ENCODE peak calls at places on chromosome 1, in four cellular contexts. H, W, K and I are unnamed samples. For H3K4me1, the result is how much of the 10 kb centered on the place peaks cover.

GRCh38 chr1:45266151-45266801 is 59.9 kb upstream of the ZSWIM5 start:
- DNase-seq in K (peak), H (no peak), W (peak), I (no peak)

GRCh38 chr1:145972580-145972979 is 8.1 kb downstream of the POLR3GL start:
- DNase-seq in W (no peak), H (no peak), K (no peak), I (no peak)

GRCh38 chr1:17347769-17348592 is 24.0 kb upstream of the PADI6 start:
- DNase-seq in H (peak), W (no peak), K (no peak), I (peak)

GRCh38 chr1:70038025-70038424 is 167.4 kb downstream of the LRRC40 start:
- DNase-seq in W (no peak), H (peak), K (no peak), I (peak)

GRCh38 chr1:218377143-218377660 is 32.1 kb downstream of the TGFB2 start:
- DNase-seq in W (no peak), K (no peak), H (peak), I (peak)

GRCh38 chr1:156281281-156282142 is 1.1 kb downstream of the SMG5 start:
- DNase-seq in K (peak), W (peak), H (peak), I (no peak)

GRCh38 chr1:205192287-205192686 is 19.2 kb downstream of the DSTYK start:
- DNase-seq in H (no peak), W (no peak), K (no peak), I (no peak)

GRCh38 chr1:90925928-90926869 is 95.6 kb downstream of the ZNF644 start:
- DNase-seq in K (no peak), H (peak), W (no peak), I (peak)

GRCh38 chr1:53982034-53982761 is 35.8 kb downstream of the LDLRAD1 start:
- DNase-seq in H (no peak), W (no peak), K (peak), I (peak)

GRCh38 chr1:223341111-223341510 is 22.9 kb downstream of the SUSD4 start:
- DNase-seq in K (peak), W (peak), H (no peak), I (peak)

GRCh38 chr1:228721407-228721806 is 13.9 kb upstream of the RHOU start:
- DNase-seq in H (peak), W (no peak), K (peak), I (no peak)

GRCh38 chr1:45995298-45995697 is 137.1 kb downstream of the PIK3R3 start:
- DNase-seq in W (no peak), K (no peak), H (no peak), I (no peak)

GRCh38 chr1:44354268-44354839 is 703 bp downstream of the ERI3 start:
- DNase-seq in W (no peak), H (no peak), K (peak), I (peak)

GRCh38 chr1:182720465-182720864 is 36.1 kb upstream of the RGS8 start:
- DNase-seq in K (no peak), W (no peak), H (peak), I (no peak)

GRCh38 chr1:88327391-88328267 is 356.4 kb upstream of the PKN2 start:
- DNase-seq in H (peak), W (no peak), K (peak), I (peak)

GRCh38 chr1:156140879-156141707 is 12.3 kb upstream of the SEMA4A start:
- DNase-seq in K (no peak), W (no peak), H (peak), I (no peak)

GRCh38 chr1:20733361-20733975 is 965 bp upstream of the SH2D5 start:
- DNase-seq in K (no peak), H (no peak), W (no peak), I (no peak)

GRCh38 chr1:216193839-216194443 is 229.3 kb downstream of the USH2A start:
- DNase-seq in K (no peak), W (no peak), H (peak), I (no peak)

GRCh38 chr1:247357062-247357780 is 25.6 kb upstream of the ZNF496 start:
- DNase-seq in W (peak), H (no peak), K (no peak), I (no peak)

GRCh38 chr1:84368441-84368840 is 29.8 kb upstream of the DNASE2B start:
- DNase-seq in H (peak), K (no peak), W (no peak), I (no peak)

GRCh38 chr1:243268751-243269460 is 13.1 kb downstream of the SDCCAG8 start:
- DNase-seq in W (no peak), H (no peak), K (no peak), I (no peak)

GRCh38 chr1:245765241-245766000 is 610.6 kb downstream of the KIF26B start:
- DNase-seq in W (no peak), H (no peak), K (no peak), I (no peak)

GRCh38 chr1:115063238-115063901 is 25.9 kb downstream of the TSPAN2 start:
- DNase-seq in W (no peak), K (no peak), H (no peak), I (peak)

GRCh38 chr1:176843352-176844297 is 320.9 kb downstream of the ASTN1 start:
- DNase-seq in K (peak), H (no peak), W (peak), I (no peak)

GRCh38 chr1:227210604-227211003 is 107.7 kb downstream of the CDC42BPA start:
- DNase-seq in H (no peak), W (no peak), K (no peak), I (no peak)

GRCh38 chr1:165162671-165163241 is 193.8 kb downstream of the LMX1A start:
- DNase-seq in W (no peak), H (peak), K (peak), I (peak)

GRCh38 chr1:14143777-14144176 is 443.8 kb downstream of the PRDM2 start:
- DNase-seq in H (no peak), K (no peak), W (no peak), I (peak)

GRCh38 chr1:230403442-230403841 is 22.7 kb downstream of the PGBD5 start:
- DNase-seq in H (no peak), K (no peak), W (no peak), I (no peak)

GRCh38 chr1:172343246-172344099 is 77.0 kb upstream of the C1orf105 start:
- DNase-seq in W (no peak), K (no peak), H (peak), I (peak)

GRCh38 chr1:9373614-9374013 is 80.9 kb downstream of the SPSB1 start:
- DNase-seq in H (no peak), K (no peak), W (no peak), I (no peak)

GRCh38 chr1:41767534-41767933 is 151.2 kb downstream of the HIVEP3 start:
- DNase-seq in W (no peak), H (no peak), K (no peak), I (peak)

GRCh38 chr1:25003000-25003399 is 72.9 kb upstream of the RUNX3 start:
- DNase-seq in K (no peak), W (no peak), H (no peak), I (no peak)

GRCh38 chr1:38699330-38700076 is 160.1 kb downstream of the RRAGC start:
- DNase-seq in W (no peak), H (no peak), K (no peak), I (no peak)

GRCh38 chr1:47432071-47433036 is 5.5 kb upstream of the FOXD2 start:
- DNase-seq in K (peak), W (peak), H (peak), I (peak)

GRCh38 chr1:12478612-12478985 is 139.4 kb downstream of the DHRS3 start:
- DNase-seq in K (no peak), H (no peak), W (no peak), I (no peak)

GRCh38 chr1:243930822-243931671 is 81.0 kb upstream of the AKT3 start:
- DNase-seq in H (no peak), K (no peak), W (no peak), I (no peak)

GRCh38 chr1:171916315-171916771 is 75.0 kb downstream of the DNM3 start:
- DNase-seq in W (no peak), K (no peak), H (peak), I (no peak)

GRCh38 chr1:38992450-38993111 is 1.5 kb downstream of the AKIRIN1 start:
- DNase-seq in W (no peak), H (peak), K (no peak), I (no peak)

GRCh38 chr1:89905391-89906058 is 84.7 kb downstream of the LRRC8D start:
- DNase-seq in K (no peak), H (no peak), W (no peak), I (no peak)
- H3K4me1 ChIP-seq in K (under half), H (under half), W (under half), I (under half)

GRCh38 chr1:208188607-208189006 is 55.6 kb downstream of the PLXNA2 start:
- DNase-seq in K (no peak), H (no peak), W (no peak), I (no peak)

GRCh38 chr1:208183977-208184901 is 59.9 kb downstream of the PLXNA2 start:
- DNase-seq in K (peak), H (peak), W (no peak), I (peak)

GRCh38 chr1:208187499-208188041 is 56.6 kb downstream of the PLXNA2 start:
- DNase-seq in K (no peak), W (no peak), H (peak), I (no peak)

GRCh38 chr1:208184993-208185703 is 59.0 kb downstream of the PLXNA2 start:
- DNase-seq in W (no peak), K (no peak), H (no peak), I (peak)

GRCh38 chr1:208185801-208186201 is 58.4 kb downstream of the PLXNA2 start:
- DNase-seq in H (no peak), W (no peak), K (no peak), I (no peak)
- H3K4me1 ChIP-seq in H (under half), W (under half), K (under half), I (under half)

DNA sequence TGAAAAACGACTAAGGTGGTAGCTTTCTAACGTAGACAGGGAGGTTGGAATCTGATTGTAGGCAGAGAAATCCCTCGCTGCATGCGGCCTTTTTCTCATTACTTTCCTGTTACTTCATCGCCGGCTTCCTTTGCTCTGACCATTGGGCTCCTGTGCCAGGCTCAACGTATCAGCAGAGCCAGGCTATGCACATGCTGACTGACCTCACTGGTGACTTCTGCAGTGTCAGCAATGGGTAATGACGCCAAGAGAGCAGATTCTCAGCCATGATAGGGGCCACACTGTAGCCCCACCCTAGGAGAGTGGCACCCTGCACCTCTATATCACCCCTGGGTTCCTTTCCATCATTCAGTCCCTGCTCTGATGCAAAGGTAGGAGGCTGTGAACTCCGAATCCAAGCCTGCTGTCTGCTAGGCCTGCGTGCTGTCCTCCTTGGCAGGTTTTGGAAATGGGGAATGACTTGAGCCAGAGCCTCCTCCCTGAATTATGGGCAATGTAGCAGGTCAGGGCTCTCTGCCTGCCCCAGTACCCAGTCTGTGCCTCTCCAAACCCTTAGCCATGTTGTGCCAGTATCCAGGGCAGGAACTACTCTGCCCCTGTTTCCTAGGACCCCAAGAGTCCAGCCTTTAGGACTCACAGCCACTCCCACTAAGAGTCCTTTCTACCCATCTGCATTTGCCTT is 11.4 kb downstream of the PPFIA4 start:
- DNase-seq in K (no peak), H (peak), W (no peak), I (no peak)
- H3K4me1 ChIP-seq in K (under half), H (under half), W (under half), I (under half)

GRCh38 chr1:23422313-23422877 is 2.2 kb downstream of the TCEA3 start:
- DNase-seq in K (peak), H (peak), W (peak), I (peak)

GRCh38 chr1:23419180-23419579 is 5.4 kb downstream of the TCEA3 start:
- DNase-seq in K (no peak), H (no peak), W (no peak), I (no peak)

GRCh38 chr1:23421752-23422312 is 2.7 kb downstream of the TCEA3 start:
- DNase-seq in H (peak), K (peak), W (no peak), I (peak)

GRCh38 chr1:23421343-23421742 is 3.2 kb downstream of the TCEA3 start:
- DNase-seq in H (no peak), W (no peak), K (peak), I (no peak)

GRCh38 chr1:23420778-23421177 is 3.8 kb downstream of the TCEA3 start:
- DNase-seq in W (no peak), K (no peak), H (no peak), I (no peak)
- H3K4me1 ChIP-seq in W (under half), K (half or more), H (under half), I (under half)

DNA sequence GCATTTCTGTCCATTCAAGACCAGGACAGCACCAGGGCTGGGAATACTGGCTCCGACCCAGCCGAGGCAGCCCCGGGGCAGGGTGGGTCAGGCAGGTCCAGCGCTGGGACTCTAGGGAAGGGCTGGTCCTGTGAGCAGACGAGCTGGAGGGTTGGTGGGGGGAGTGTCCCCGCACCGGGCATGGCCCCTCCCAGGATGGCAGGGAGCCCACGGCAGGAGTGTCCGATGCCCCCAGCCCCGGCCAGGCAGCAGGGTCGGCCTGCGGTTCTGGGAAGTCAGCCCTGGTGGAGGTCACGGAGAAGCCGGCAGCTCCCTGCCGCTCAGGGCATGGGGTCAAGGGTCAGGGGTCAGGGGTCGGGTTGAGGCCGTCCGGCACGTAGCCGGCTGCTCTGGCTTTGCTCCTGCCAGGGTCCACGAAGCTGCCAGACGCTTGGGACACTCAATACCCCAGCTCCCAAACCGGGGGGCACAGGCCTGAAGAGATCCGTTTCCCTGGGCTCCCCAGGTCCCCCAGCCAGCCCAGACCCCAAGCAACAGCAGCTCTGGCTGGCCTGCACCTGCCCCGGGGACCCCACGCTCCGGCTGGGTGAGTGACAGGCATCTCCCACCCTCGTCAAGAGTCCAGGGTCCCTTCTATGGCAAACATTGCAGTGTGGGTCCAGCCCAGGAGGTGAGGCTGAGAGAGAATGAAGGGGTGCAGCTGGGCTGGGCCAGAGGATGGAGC is 6.7 kb downstream of the C1QTNF12 start:
- DNase-seq in H (peak), K (no peak), W (no peak), I (no peak)
- H3K4me1 ChIP-seq in H (under half), K (under half), W (under half), I (under half)

GRCh38 chr1:225627304-225627947 is 25.5 kb downstream of the ENAH start:
- DNase-seq in H (no peak), W (no peak), K (no peak), I (no peak)
- H3K4me1 ChIP-seq in H (under half), W (under half), K (under half), I (under half)

DNA sequence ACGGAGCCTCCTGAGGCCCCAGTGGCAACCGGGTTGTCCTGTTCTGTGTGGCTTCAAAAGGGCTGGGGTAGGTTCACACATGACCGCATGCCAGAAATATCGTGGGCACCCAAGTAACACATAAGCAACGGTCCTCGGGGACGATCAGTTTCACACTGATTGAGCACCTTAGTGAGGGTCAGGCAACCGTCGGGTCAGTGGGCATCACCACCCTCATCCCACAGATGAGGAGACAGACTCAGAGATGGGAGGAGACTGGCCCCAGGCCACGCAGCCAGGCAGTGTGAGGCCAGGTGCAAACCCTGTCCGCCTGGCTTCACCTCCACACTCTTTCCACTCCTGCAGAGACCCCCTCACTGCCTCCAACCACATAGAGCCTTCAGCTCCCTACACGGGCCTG is 309.8 kb downstream of the MATN1 start:
- DNase-seq in W (no peak), H (no peak), K (no peak), I (no peak)
- H3K4me1 ChIP-seq in W (under half), H (under half), K (under half), I (under half)

DNA sequence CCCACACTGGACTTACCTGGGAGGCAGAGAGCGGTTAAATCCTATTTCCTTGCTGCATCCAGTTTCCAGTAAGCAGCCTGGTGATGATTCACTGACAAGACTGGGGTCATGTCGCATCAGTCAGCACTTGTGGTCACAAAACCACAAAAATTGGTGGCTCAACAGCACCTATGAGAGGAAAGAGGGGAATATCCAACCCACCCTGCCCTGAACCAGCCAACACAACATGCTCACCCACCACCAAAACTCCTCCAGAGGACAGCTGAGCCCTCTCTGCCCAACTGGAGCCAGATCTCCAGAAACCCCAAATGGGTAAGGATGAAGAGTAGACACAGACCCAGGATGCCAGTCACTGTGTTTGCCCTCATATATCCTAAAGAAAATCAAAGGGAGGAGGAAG is 64.1 kb downstream of the CD46 start:
- DNase-seq in W (no peak), H (no peak), K (no peak), I (no peak)
- H3K4me1 ChIP-seq in W (half or more), H (under half), K (half or more), I (under half)

GRCh38 chr1:200895801-200896570 is 1.3 kb downstream of the INAVA start:
- DNase-seq in K (peak), H (peak), W (no peak), I (no peak)
- H3K4me1 ChIP-seq in K (under half), H (half or more), W (under half), I (under half)

GRCh38 chr1:109094377-109094803 is 3.8 kb downstream of the TMEM167B start:
- DNase-seq in W (no peak), K (no peak), H (peak), I (no peak)
- H3K4me1 ChIP-seq in W (under half), K (under half), H (under half), I (under half)